ENCODE peak calls at places on chromosome 12, in eight cellular contexts. T, B, K, F, R, U, C and L are unnamed samples.

GRCh38 chr12:26971963-26972362 is 33.7 kb downstream of the FGFR1OP2 start:
- DNase-seq in F (no peak), K (no peak), B (no peak), U (no peak), R (no peak), T (no peak), C (no peak), L (peak; percentile 46)

GRCh38 chr12:13203028-13203922 is 6.7 kb downstream of the EMP1 start:
- DNase-seq in T (no peak), F (peak; percentile 64), B (peak; percentile 47), R (no peak), C (peak; percentile 71), U (no peak), K (no peak), L (no peak)

GRCh38 chr12:48542300-48542928 is 17.0 kb downstream of the OR8S1 start:
- DNase-seq in R (peak; percentile 63), T (no peak), C (peak; percentile 53), B (no peak), K (peak; percentile 23), F (no peak), U (no peak), L (peak; percentile 29)

GRCh38 chr12:114512351-114512750 is 106.4 kb upstream of the TBX5 start:
- DNase-seq in B (no peak), F (no peak), C (no peak), U (no peak), R (no peak), T (no peak), K (no peak), L (no peak)

GRCh38 chr12:75086086-75087038 is 123.3 kb downstream of the KCNC2 start:
- DNase-seq in U (no peak), F (no peak), T (no peak), K (no peak), B (no peak), C (no peak), R (no peak), L (no peak)

GRCh38 chr12:81758421-81759214 is 532 bp downstream of the PPFIA2 start:
- DNase-seq in R (no peak), T (peak; percentile 41), K (no peak), F (peak; percentile 16), U (peak; percentile 15), B (peak; percentile 53), C (peak; percentile 51), L (no peak)

GRCh38 chr12:21771311-21771710 is 3.2 kb downstream of the KCNJ8 start:
- DNase-seq in T (no peak), B (no peak), C (no peak), K (no peak), R (peak; percentile 24), F (no peak), U (no peak), L (no peak)

GRCh38 chr12:57008113-57008687 is 1.9 kb upstream of the ZBTB39 start:
- DNase-seq in B (no peak), C (peak; percentile 81), F (no peak), U (no peak), K (peak; percentile 52), R (peak; percentile 76), T (no peak), L (no peak)

GRCh38 chr12:24777359-24777758 is 171.5 kb downstream of the BCAT1 start:
- DNase-seq in K (no peak), C (no peak), B (no peak), T (no peak), F (no peak), R (no peak), U (no peak), L (no peak)

GRCh38 chr12:121534495-121535148 is 46.2 kb downstream of the KDM2B start:
- DNase-seq in U (no peak), B (no peak), T (no peak), F (no peak), R (no peak), C (no peak), K (no peak), L (peak; percentile 74)

GRCh38 chr12:53340398-53340797 is 4.2 kb upstream of the SP7 start:
- DNase-seq in F (no peak), T (no peak), K (no peak), R (no peak), B (no peak), C (no peak), U (no peak), L (no peak)

GRCh38 chr12:103756443-103756842 is 84.6 kb downstream of the NT5DC3 start:
- DNase-seq in R (no peak), C (no peak), B (no peak), U (no peak), T (no peak), F (no peak), K (no peak), L (no peak)

GRCh38 chr12:104473374-104473983 is 16.7 kb downstream of the CHST11 start:
- DNase-seq in K (no peak), B (no peak), T (no peak), R (no peak), U (no peak), F (no peak), C (no peak), L (no peak)

GRCh38 chr12:8037046-8037663 is 4.6 kb downstream of the FOXJ2 start:
- DNase-seq in F (no peak), B (no peak), K (no peak), C (no peak), R (no peak), T (no peak), U (no peak), L (no peak)

GRCh38 chr12:21600196-21600595 is 4.5 kb downstream of the GYS2 start:
- DNase-seq in T (no peak), U (no peak), F (no peak), K (no peak), C (no peak), R (no peak), B (no peak), L (no peak)

GRCh38 chr12:124422570-124423523 is 128.0 kb downstream of the RFLNA start:
- DNase-seq in R (peak; percentile 91), T (peak; percentile 98), F (peak; percentile 94), K (peak; percentile 84), C (peak; percentile 98), B (peak; percentile 94), U (peak; percentile 95), L (no peak)

GRCh38 chr12:45089417-45089816 is 38.5 kb upstream of the DBX2 start:
- DNase-seq in U (no peak), B (no peak), R (no peak), T (no peak), F (no peak), C (no peak), K (no peak), L (no peak)

GRCh38 chr12:46153267-46153872 is 115.5 kb downstream of the SLC38A1 start:
- DNase-seq in R (peak; percentile 56), B (no peak), T (no peak), U (no peak), K (peak; percentile 18), C (peak; percentile 62), F (no peak), L (no peak)

GRCh38 chr12:24838531-24838950 is 110.4 kb downstream of the BCAT1 start:
- DNase-seq in K (no peak), U (peak; percentile 35), B (peak; percentile 53), T (no peak), F (peak; percentile 17), C (peak; percentile 98), R (no peak), L (no peak)

GRCh38 chr12:57896437-57897201 is 44.7 kb upstream of the ATP23 start:
- DNase-seq in R (no peak), K (no peak), T (peak; percentile 100), U (peak; percentile 87), F (peak; percentile 66), C (peak; percentile 88), B (peak; percentile 81), L (no peak)

GRCh38 chr12:9143137-9143536 is 27.4 kb upstream of the A2M start:
- DNase-seq in F (no peak), B (no peak), R (no peak), K (no peak), U (no peak), C (no peak), T (no peak), L (no peak)

GRCh38 chr12:9148926-9149325 is 33.2 kb upstream of the A2M start:
- DNase-seq in U (no peak), R (no peak), T (no peak), B (no peak), C (no peak), F (no peak), K (no peak), L (no peak)

GRCh38 chr12:9149372-9149771 is 33.7 kb upstream of the A2M start:
- DNase-seq in K (peak; percentile 16), U (no peak), F (no peak), B (no peak), C (no peak), T (no peak), R (no peak), L (no peak)

GRCh38 chr12:9143929-9144328 is 28.2 kb upstream of the A2M start:
- DNase-seq in K (no peak), B (no peak), R (no peak), U (no peak), F (no peak), C (no peak), T (no peak), L (no peak)
- H3K9me3 ChIP-seq in K (no peaks in the 10 kb centered on the region), B (no peaks in the 10 kb centered on the region), R (no peaks in the 10 kb centered on the region), U (no peaks in the 10 kb centered on the region), F (peaks cover 8% of the 10 kb centered on the region), C (no peaks in the 10 kb centered on the region), T (no peaks in the 10 kb centered on the region), L (peaks cover 4% of the 10 kb centered on the region)

GRCh38 chr12:29171421-29172258 is 22.6 kb downstream of the FAR2 start:
- DNase-seq in U (no peak), T (peak; percentile 37), C (no peak), R (no peak), K (no peak), F (no peak), B (no peak), L (no peak)
- H3K9me3 ChIP-seq in U (no peaks in the 10 kb centered on the region), T (no peaks in the 10 kb centered on the region), C (no peaks in the 10 kb centered on the region), R (no peaks in the 10 kb centered on the region), K (no peaks in the 10 kb centered on the region), F (no peaks in the 10 kb centered on the region), B (no peaks in the 10 kb centered on the region), L (no peaks in the 10 kb centered on the region)

GRCh38 chr12:37672655-37673260 is 643.8 kb upstream of the ALG10B start:
- DNase-seq in T (no peak), B (no peak), F (no peak), R (peak; percentile 47), K (no peak), U (no peak), C (no peak), L (no peak)
- H3K9me3 ChIP-seq in T (no peaks in the 10 kb centered on the region), B (no peaks in the 10 kb centered on the region), F (no peaks in the 10 kb centered on the region), R (no peaks in the 10 kb centered on the region), K (no peaks in the 10 kb centered on the region), U (no peaks in the 10 kb centered on the region), C (no peaks in the 10 kb centered on the region), L (no peaks in the 10 kb centered on the region)

GRCh38 chr12:34371050-34371449 is 348.8 kb downstream of the ALG10 start:
- DNase-seq in K (no peak), C (no peak), R (no peak), U (no peak), B (no peak), F (no peak), T (no peak), L (no peak)

GRCh38 chr12:34368079-34368478 is 345.8 kb downstream of the ALG10 start:
- DNase-seq in R (no peak), K (no peak), U (no peak), B (no peak), T (no peak), C (no peak), F (no peak), L (no peak)

GRCh38 chr12:34376133-34376799 is 354.0 kb downstream of the ALG10 start:
- DNase-seq in F (no peak), K (no peak), R (peak; percentile 4), T (no peak), B (no peak), U (no peak), C (no peak), L (no peak)

GRCh38 chr12:34373926-34374325 is 351.6 kb downstream of the ALG10 start:
- DNase-seq in R (no peak), C (no peak), B (no peak), U (no peak), T (no peak), F (no peak), K (no peak), L (no peak)

GRCh38 chr12:34372003-34372402 is 349.7 kb downstream of the ALG10 start:
- DNase-seq in K (no peak), C (no peak), R (no peak), T (no peak), F (no peak), B (no peak), U (no peak), L (no peak)
- H3K9me3 ChIP-seq in K (no peaks in the 10 kb centered on the region), C (no peaks in the 10 kb centered on the region), R (no peaks in the 10 kb centered on the region), T (peaks cover 16% of the 10 kb centered on the region), F (no peaks in the 10 kb centered on the region), B (no peaks in the 10 kb centered on the region), U (peaks cover 3% of the 10 kb centered on the region), L (no peaks in the 10 kb centered on the region)